ENCODE peak calls at places on chromosomes 11 and 22, in seven cellular contexts. D, F, S, V, C, L and P are unnamed samples.

GRCh38 chr11:2420502-2421225 is 20.1 kb downstream of the TSSC4 start:
- DNase-seq in D (peak; percentile 82), F (peak; percentile 79), V (peak; percentile 66), L (peak; percentile 78), C (peak; percentile 94), S (peak; percentile 42), P (peak; percentile 71)

GRCh38 chr11:72840780-72841179 is 26.6 kb downstream of the ATG16L2 start:
- DNase-seq in V (no peak), S (no peak), F (no peak), C (no peak), D (peak; percentile 64), L (no peak), P (no peak)

GRCh38 chr11:63804259-63804658 is 9.0 kb upstream of the SPINDOC start:
- DNase-seq in F (no peak), C (no peak), V (no peak), L (no peak), D (no peak), S (no peak), P (no peak)

GRCh38 chr11:77821349-77821851 is 456 bp downstream of the AAMDC start:
- DNase-seq in S (no peak), F (peak; percentile 13), C (peak; percentile 81), V (peak; percentile 34), L (peak; percentile 31), D (peak; percentile 44), P (peak; percentile 36)

GRCh38 chr22:32204211-32204855 is 540 bp downstream of the RFPL2 start:
- DNase-seq in L (no peak), V (no peak), C (no peak), D (peak; percentile 45), S (no peak), F (peak; percentile 41), P (peak; percentile 42)

GRCh38 chr11:67302571-67303131 is 679 bp upstream of the SSH3 start:
- DNase-seq in D (peak; percentile 72), L (peak; percentile 59), F (peak; percentile 61), C (peak; percentile 89), S (no peak), V (peak; percentile 52), P (no peak)

GRCh38 chr22:17786435-17787158 is 12.3 kb upstream of the BID start:
- DNase-seq in D (peak; percentile 45), L (peak; percentile 67), F (no peak), C (no peak), S (peak; percentile 32), V (no peak), P (peak; percentile 70)

GRCh38 chr22:48757581-48757980 is 1070.1 kb downstream of the BRD1 start:
- DNase-seq in V (no peak), S (peak; percentile 7), C (peak; percentile 71), F (no peak), L (no peak), D (no peak), P (no peak)

GRCh38 chr22:17214416-17215043 is 4.7 kb downstream of the ADA2 start:
- DNase-seq in L (peak; percentile 17), S (no peak), F (no peak), D (no peak), C (no peak), V (no peak), P (no peak)

GRCh38 chr22:46824348-46824909 is 62.0 kb downstream of the TBC1D22A start:
- DNase-seq in L (no peak), C (no peak), V (no peak), S (no peak), F (no peak), D (no peak), P (no peak)

GRCh38 chr11:2893935-2894334 is 8.4 kb upstream of the CDKN1C start:
- DNase-seq in S (no peak), F (no peak), C (no peak), L (no peak), V (no peak), D (no peak), P (no peak)

GRCh38 chr11:77147668-77148321 is 19.7 kb downstream of the MYO7A start:
- DNase-seq in D (peak; percentile 95), F (peak; percentile 51), V (no peak), S (no peak), L (no peak), C (no peak), P (peak; percentile 23)

GRCh38 chr22:24506802-24507438 is 11.8 kb downstream of the UPB1 start:
- DNase-seq in S (no peak), V (no peak), D (peak; percentile 83), C (no peak), F (no peak), L (no peak), P (no peak)

GRCh38 chr11:72758690-72759389 is 6.6 kb upstream of the ARAP1 start:
- DNase-seq in L (no peak), S (no peak), V (peak; percentile 88), F (peak; percentile 72), C (no peak), D (no peak), P (peak; percentile 39)

GRCh38 chr11:128497057-128497957 is 90.1 kb downstream of the ETS1 start:
- DNase-seq in D (peak; percentile 89), V (peak; percentile 66), L (no peak), F (peak; percentile 58), C (no peak), S (no peak), P (no peak)
- TF ChIP-seq POLR2A in D (no peak), V (no peak), L (no peak), F (no peak), C (no peak), S (no peak), P (no peak)

DNA sequence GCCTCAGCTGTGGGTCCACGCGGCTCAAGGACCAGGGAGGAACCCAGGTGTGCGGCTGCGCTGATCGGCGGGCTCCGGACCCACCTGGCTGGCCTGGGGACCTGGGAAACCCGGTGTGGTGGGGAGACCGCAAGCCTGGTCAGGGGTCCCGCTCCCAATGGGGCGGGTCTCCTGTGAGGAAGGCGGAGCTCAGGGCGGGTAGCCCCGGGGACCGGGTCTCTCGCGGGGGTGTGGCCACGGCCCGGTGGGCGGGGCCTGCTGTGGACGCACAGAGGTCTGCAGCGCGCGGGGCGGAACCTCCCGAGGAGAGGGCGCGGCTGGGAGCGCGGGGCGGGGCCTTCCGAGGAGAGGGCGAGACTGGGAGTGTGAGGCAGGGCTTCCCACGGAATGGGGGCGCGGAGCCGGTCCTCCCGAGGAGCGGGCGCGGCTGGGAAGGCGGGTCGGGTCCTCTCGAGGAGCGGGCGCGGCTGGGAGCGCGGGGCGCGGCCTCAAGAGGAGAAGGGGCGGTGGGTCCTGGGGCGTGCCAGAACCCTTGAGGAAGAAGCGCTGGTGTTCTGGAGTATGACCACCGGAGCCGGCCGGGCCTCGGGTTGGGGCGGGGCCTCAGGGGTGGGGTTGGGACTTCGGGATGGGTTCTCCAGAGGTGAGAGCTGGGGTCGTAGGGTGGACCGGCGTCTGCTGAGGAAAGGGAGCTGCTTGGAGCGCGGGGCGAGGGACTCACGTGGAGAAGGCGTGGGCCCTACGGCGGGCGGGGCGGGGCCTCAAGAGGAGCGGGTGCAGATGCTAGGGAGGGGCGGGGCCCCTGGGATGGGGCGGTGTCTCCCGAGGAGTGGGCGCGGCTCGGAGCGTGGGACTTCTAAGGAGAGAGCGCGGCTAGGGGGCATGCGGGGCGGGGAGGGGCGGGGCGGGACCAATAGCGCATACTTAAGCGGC is 20.8 kb downstream of the DGCR6L start:
- DNase-seq in S (peak; percentile 56), C (peak; percentile 95), L (peak; percentile 88), F (peak; percentile 95), V (peak; percentile 71), D (peak; percentile 67), P (peak; percentile 79)
- TF ChIP-seq POLR2A in S (no peak), C (no peak), L (peak; percentile 45), F (no peak), V (no peak), D (no peak), P (no peak)

DNA sequence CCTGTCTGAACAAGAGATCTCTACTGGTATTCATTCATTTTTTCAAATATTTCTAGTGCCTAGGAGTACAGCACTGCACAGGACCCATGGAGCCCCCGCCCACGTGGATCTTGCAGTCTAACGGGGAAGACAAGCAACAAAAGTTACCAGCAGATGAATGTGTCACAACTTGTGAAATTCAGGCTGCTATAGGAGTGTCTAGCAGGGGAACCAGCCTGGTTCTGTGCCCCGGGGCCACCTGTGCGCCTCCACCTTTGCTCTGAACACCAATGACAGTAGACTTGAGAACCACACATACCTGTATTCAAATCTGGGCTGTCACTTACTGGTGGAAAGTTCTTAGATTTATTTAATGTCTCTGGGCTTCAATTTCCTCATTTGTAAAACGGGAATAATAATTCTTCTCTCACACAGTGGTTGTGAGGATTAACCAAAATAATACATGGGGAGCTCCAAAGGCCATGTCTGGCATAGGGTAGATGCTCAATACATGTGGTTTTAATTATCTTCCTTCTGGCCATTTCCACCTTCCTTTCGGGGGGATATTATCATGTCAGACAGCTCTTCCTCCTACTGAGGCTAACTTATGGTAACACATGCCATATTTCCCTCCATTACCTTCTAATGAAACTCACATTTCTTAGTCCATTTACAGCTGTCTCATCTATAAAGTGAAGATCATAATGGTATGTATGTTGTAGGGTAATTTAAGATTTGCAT is 17.8 kb downstream of the POU2AF1 start:
- DNase-seq in L (no peak), C (no peak), F (no peak), S (no peak), V (no peak), D (no peak), P (no peak)
- TF ChIP-seq POLR2A in L (no peak), C (no peak), F (no peak), S (no peak), V (no peak), D (no peak), P (no peak)

DNA sequence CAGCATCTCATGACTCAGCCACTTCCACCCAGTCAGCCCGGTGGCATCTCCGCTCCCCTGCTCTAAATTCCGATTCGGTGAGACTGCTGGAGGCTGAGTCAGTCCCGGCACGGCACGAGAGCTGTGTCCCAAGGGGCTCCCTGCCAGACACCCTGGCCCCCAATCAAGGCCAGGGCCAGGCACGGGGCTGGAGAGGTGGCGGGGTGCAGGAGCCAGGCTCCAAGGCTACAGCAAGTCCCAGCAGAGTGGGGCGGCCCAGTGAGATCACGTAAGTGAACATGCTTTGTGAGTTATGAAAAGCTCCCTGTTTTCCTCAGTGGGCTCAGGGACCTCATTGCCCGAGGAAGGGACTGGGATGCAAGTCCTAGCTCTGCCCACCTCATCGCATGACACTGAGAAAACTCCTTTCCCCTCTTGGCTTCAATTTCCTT is 3.0 kb downstream of the C11orf68 start:
- DNase-seq in D (peak; percentile 96), C (peak; percentile 84), S (peak; percentile 63), L (peak; percentile 56), F (peak; percentile 58), V (peak; percentile 89), P (peak; percentile 59)
- TF ChIP-seq POLR2A in D (no peak), C (no peak), S (no peak), L (no peak), F (peak; percentile 23), V (no peak), P (peak; percentile 48)

DNA sequence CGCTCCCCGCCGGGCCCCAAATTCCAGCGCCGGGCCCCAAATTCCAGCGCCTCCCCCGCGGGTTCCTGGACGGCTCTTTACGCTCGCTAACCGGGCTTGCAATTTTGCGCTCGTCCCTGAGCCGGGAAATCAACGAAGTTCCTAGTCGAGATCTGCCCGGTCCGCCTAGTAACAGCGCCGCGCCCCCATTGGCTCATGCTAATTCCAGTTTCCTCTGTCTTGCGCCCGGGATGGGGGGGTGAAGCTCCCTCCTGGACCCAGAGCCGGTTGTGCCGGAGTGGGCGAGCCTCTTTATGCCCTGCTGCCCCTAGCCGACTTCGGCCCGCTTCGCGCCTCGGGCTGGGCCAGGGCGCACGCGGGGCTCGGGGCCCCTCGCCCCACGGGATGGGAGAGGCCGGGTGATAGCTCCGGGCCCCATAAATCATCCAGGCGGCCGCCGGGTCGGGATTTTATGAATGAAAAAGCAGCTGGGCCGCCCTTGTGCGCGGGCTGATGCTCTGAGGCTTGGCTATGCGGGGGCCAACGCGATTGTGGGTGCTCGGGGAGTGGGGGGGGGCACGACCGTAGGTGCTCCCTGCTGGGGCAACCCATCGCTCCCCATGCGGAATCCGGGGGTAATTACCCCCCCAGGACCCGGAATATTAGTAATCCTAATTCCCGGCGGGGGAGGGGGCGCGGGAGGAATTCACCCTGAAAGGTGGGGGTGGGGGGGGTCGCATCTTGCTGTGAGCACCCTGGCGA is 1.8 kb upstream of the CCND1 start:
- DNase-seq in S (peak; percentile 77), F (peak; percentile 86), D (peak; percentile 92), C (peak; percentile 91), L (peak; percentile 93), V (peak; percentile 33), P (peak; percentile 13)
- TF ChIP-seq POLR2A in S (no peak), F (peak; percentile 50), D (peak; percentile 20), C (no peak), L (peak; percentile 82), V (no peak), P (no peak)